ENCODE peak calls at places on chromosomes 12 and 14, in eight cellular contexts. Q, E, C, G, U, L, M and J are unnamed samples.

GRCh38 chr12:115468087-115468510 is 784.1 kb upstream of the TBX3 start:
- DNase-seq in Q (no peak), E (no peak), C (peak; percentile 34), G (no peak), U (peak; percentile 47), L (no peak), M (no peak), J (peak; percentile 70)

GRCh38 chr12:47882796-47883546 is 21.8 kb downstream of the VDR start:
- DNase-seq in Q (no peak), E (no peak), C (peak; percentile 42), G (no peak), U (no peak), L (no peak), M (no peak), J (no peak)

GRCh38 chr14:96470331-96470730 is 31.9 kb upstream of the PAPOLA start:
- DNase-seq in Q (no peak), E (no peak), C (no peak), G (no peak), U (no peak), L (no peak), M (no peak), J (no peak)

GRCh38 chr12:48678561-48679185 is 3.4 kb downstream of the KANSL2 start:
- DNase-seq in Q (no peak), E (no peak), C (no peak), G (no peak), U (no peak), L (no peak), M (no peak), J (no peak)

GRCh38 chr14:86035882-86036281 is 505.9 kb downstream of the FLRT2 start:
- DNase-seq in Q (no peak), E (no peak), C (peak; percentile 58), G (no peak), U (no peak), L (peak; percentile 24), M (no peak), J (no peak)

GRCh38 chr14:54566410-54567223 is at the start of gene SAMD4A:
- DNase-seq in Q (peak; percentile 75), E (peak; percentile 85), C (peak; percentile 83), G (peak; percentile 74), U (peak; percentile 86), L (peak; percentile 75), M (peak; percentile 34), J (peak; percentile 78)

GRCh38 chr12:93803408-93803807 is 126.2 kb downstream of the CRADD start:
- DNase-seq in Q (peak; percentile 75), E (no peak), C (peak; percentile 73), G (no peak), U (peak; percentile 73), L (no peak), M (no peak), J (peak; percentile 85)

GRCh38 chr12:90102957-90103652 is 394.5 kb upstream of the ATP2B1 start:
- DNase-seq in Q (peak; percentile 12), E (no peak), C (peak; percentile 61), G (no peak), U (peak; percentile 53), L (peak; percentile 44), M (no peak), J (peak; percentile 35)

GRCh38 chr12:81143057-81143456 is 65.2 kb downstream of the ACSS3 start:
- DNase-seq in Q (no peak), E (no peak), C (no peak), G (no peak), U (no peak), L (no peak), M (no peak), J (no peak)

GRCh38 chr14:61260939-61261776 is 20.0 kb downstream of the TMEM30B start:
- DNase-seq in Q (peak; percentile 67), E (no peak), C (peak; percentile 77), G (no peak), U (peak; percentile 90), L (no peak), M (no peak), J (no peak)

GRCh38 chr14:51093371-51094281 is 1.3 kb downstream of the TRIM9 start:
- DNase-seq in Q (no peak), E (no peak), C (peak; percentile 43), G (peak; percentile 72), U (no peak), L (peak; percentile 79), M (no peak), J (no peak)

GRCh38 chr14:94027566-94028449 is 1.7 kb downstream of the OTUB2 start:
- DNase-seq in Q (no peak), E (no peak), C (peak; percentile 52), G (no peak), U (no peak), L (no peak), M (no peak), J (no peak)

GRCh38 chr12:2832550-2833127 is 2.2 kb downstream of the NRIP2 start:
- DNase-seq in Q (no peak), E (no peak), C (no peak), G (no peak), U (no peak), L (no peak), M (no peak), J (no peak)

GRCh38 chr12:105077435-105077834 is 6.8 kb downstream of the ALDH1L2 start:
- DNase-seq in Q (no peak), E (no peak), C (no peak), G (no peak), U (no peak), L (no peak), M (no peak), J (no peak)

GRCh38 chr14:31127690-31128089 is 79.9 kb downstream of the HECTD1 start:
- DNase-seq in Q (no peak), E (no peak), C (no peak), G (no peak), U (no peak), L (no peak), M (no peak), J (no peak)

GRCh38 chr14:66111891-66112290 is 374.3 kb upstream of the CCDC196 start:
- DNase-seq in Q (no peak), E (no peak), C (peak; percentile 38), G (no peak), U (no peak), L (no peak), M (no peak), J (no peak)

GRCh38 chr12:99386907-99387306 is 260.6 kb upstream of the GARIN6 start:
- DNase-seq in Q (no peak), E (no peak), C (peak; percentile 55), G (no peak), U (peak; percentile 8), L (no peak), M (no peak), J (peak; percentile 42)

DNA sequence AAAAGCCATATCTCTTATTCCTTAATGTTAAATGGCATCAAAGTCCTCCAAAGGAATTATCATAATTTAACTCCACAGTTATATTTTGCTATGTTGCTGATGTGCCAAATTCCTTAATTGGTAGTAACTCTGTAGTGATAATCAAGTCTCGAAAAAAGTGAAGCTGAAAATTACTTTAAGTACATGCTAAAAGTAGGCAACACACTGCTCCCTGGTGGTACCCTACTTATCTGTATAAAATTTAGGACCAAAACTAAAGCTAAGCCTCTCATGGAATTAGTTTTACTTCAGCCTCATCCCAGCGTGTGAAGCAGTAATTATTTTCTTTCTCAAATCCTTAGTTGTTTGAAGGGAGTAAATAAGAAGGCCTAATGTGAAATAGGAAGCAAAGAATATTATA is 132.8 kb downstream of the TTLL5 start:
- DNase-seq in Q (no peak), E (no peak), C (no peak), G (no peak), U (peak; percentile 20), L (no peak), M (no peak), J (no peak)
- TF ChIP-seq CTCF in Q (no peak), E (peak; percentile 34), C (no peak), G (no peak), U (peak; percentile 20), L (no peak), M (no peak), J (peak; percentile 38)

GRCh38 chr12:92649511-92650227 is 53.1 kb upstream of the PLEKHG7 start:
- DNase-seq in Q (peak; percentile 73), E (peak; percentile 69), C (peak; percentile 91), G (no peak), U (peak; percentile 90), L (peak; percentile 70), M (peak; percentile 26), J (peak; percentile 46)
- TF ChIP-seq CTCF in Q (peak; percentile 77), E (peak; percentile 79), C (peak; percentile 86), G (peak; percentile 42), U (peak; percentile 85), L (peak; percentile 81), M (no peak), J (peak; percentile 89)

DNA sequence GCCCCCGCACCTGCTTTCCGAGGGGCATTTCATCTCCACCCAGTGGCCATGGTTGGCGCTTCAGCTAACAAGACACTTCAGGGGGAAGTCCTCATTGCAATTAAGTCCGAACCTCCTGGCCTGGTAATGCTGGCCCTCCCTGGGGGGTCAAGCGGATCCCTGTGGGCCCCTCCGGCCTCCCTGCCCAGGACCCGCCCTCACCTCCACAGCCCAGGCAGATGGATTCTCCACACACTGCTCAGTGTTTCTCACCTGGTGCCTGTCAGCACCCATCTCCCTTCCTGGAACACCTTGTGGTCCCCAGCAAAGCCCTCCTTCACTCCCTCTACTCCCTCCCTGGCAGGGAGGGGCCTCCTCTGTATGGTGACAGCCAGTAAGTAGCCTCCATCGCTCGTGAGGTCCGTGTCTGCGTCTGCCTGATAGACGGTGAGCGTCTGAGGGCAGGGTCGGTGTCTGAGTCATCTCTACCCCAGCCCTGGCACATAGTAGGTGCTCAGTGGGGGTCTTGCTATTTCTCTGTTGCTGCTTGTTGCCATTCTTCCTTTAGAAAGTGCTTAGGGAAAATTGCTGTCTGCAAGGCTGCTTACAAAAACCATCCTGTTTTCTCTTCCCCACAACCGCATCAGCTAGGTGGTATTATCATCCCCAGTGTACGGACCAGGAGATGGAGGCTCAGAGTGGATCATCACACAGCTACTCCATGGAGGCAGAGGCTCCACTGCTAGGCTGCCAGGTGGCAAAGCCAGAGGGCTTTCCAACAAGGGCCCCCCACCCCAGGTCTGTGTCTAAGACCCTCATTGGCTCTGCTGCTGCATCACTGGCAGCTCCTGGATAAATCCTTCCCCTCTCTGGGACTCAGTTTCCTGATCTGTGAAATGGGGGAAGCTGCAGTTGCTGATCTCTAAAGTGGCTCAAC is 39.7 kb upstream of the EML1 start:
- DNase-seq in Q (no peak), E (no peak), C (no peak), G (no peak), U (no peak), L (peak; percentile 58), M (no peak), J (no peak)
- TF ChIP-seq CTCF in Q (no peak), E (no peak), C (no peak), G (no peak), U (peak; percentile 18), L (peak; percentile 38), M (no peak), J (no peak)

DNA sequence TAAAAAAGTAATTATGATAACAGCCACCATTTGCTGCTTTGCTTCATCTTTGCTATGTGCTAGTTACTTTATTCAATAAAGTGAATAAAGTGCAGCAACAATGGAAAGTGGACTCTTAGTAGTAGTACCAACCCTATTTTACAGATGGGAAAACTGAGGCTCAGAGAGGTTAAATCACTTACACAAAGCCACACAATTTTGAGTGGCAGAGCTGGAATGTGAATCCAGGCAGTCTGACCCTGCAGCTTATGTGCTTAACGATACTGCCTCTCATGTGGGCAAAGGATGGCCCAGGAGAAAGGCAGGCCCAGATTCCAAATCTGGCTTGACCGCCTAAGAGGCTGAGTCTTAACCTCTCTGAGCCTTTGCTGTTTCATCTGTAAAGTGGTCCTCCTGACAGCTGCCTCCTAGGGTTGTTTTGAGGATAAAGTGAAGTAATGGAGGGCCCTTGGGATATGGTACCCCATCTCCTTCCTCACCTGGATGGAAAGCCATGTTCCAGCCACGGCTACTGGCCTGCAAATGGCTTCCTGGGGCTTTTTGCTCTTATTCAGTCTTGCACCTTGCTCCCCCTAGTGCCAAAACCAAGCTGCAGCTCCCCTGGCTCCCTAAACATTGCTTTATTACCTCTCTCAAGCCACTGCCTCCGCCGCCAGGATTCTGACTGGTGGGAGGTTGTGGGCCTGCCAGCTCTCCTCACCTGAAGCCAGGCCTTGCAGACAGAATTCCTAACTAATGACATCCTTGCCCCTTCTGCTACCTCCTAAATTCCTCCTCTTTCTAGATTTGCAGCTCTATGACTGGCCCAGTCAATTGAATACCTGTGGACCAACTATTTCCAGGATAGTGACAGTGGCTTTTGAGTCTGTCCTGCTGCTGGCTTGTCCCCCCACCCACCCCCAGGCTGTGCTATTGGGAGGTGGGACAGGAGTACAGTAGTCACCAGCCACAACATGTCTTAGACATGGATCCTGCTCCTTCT is 283.3 kb upstream of the PWP1 start:
- DNase-seq in Q (no peak), E (no peak), C (peak; percentile 83), G (no peak), U (peak; percentile 62), L (peak; percentile 81), M (no peak), J (peak; percentile 49)
- TF ChIP-seq CTCF in Q (peak; percentile 71), E (peak; percentile 52), C (peak; percentile 85), G (no peak), U (peak; percentile 72), L (peak; percentile 84), M (no peak), J (peak; percentile 93)